ENCODE peak calls at places on chromosomes 2 and 18, in four cellular contexts. J is Kasumi-1; A is COR-L47; G is stimulated activated CD4-positive, alpha-beta T cell treated with anti-CD3 and anti-CD28 coated beads, Interleukin-1b, Interleukin-23, amount 100 ng/mL, for 48 hours. Z is an unnamed sample.

GRCh38 chr18:11002277-11002676 is 147.1 kb downstream of the PIEZO2 start:
- DNase-seq in J (no peak), A (no peak), G (no peak), Z (no peak)

GRCh38 chr18:22493940-22494339 is 76.2 kb upstream of the CTAGE1 start:
- DNase-seq in J (no peak), A (no peak), G (no peak), Z (no peak)

GRCh38 chr2:190746971-190747761 is 98.3 kb downstream of the NAB1 start:
- DNase-seq in J (peak; percentile 51), A (no peak), G (no peak), Z (no peak)

GRCh38 chr2:236965021-236965840 is 120.5 kb upstream of the COPS8 start:
- DNase-seq in A (no peak), G (no peak), J (no peak), Z (no peak)

GRCh38 chr2:10336283-10336682 is 33.6 kb downstream of the HPCAL1 start:
- DNase-seq in A (no peak), G (no peak), J (no peak), Z (no peak)

GRCh38 chr2:216536725-216537124 is 38.1 kb downstream of the RPL37A start:
- DNase-seq in G (no peak), J (no peak), A (peak; percentile 35), Z (no peak)

GRCh38 chr2:221153226-221153625 is 418.9 kb downstream of the EPHA4 start:
- DNase-seq in G (no peak), A (peak; percentile 32), J (no peak), Z (no peak)

GRCh38 chr2:74587664-74588277 is 33.3 kb downstream of the DOK1 start:
- DNase-seq in G (peak; percentile 53), J (peak; percentile 92), A (peak; percentile 38), Z (peak; percentile 73)

GRCh38 chr2:10775036-10775780 is 37.4 kb downstream of the PDIA6 start:
- DNase-seq in J (no peak), G (no peak), A (no peak), Z (no peak)

GRCh38 chr2:96839288-96839874 is 4.4 kb downstream of the ANKRD23 start:
- DNase-seq in G (peak; percentile 73), J (no peak), A (no peak), Z (peak; percentile 76)

GRCh38 chr2:189109921-189110397 is 69.6 kb downstream of the COL5A2 start:
- DNase-seq in A (no peak), J (no peak), G (no peak), Z (no peak)

GRCh38 chr2:101516349-101516748 is 41.4 kb upstream of the RFX8 start:
- DNase-seq in A (no peak), G (no peak), J (no peak), Z (no peak)

GRCh38 chr2:232479341-232480200 is 8.1 kb downstream of the ECEL1 start:
- DNase-seq in J (no peak), A (no peak), G (no peak), Z (no peak)

GRCh38 chr18:25990473-25990872 is 99.9 kb downstream of the SS18 start:
- DNase-seq in J (no peak), A (no peak), G (no peak), Z (no peak)

GRCh38 chr2:27809761-27810241 is 38.3 kb downstream of the MRPL33 start:
- DNase-seq in A (no peak), J (peak; percentile 75), G (no peak), Z (no peak)

GRCh38 chr18:55405655-55406373 is 182.2 kb downstream of the TCF4 start:
- DNase-seq in A (peak; percentile 98), J (no peak), G (no peak), Z (peak; percentile 77)

GRCh38 chr2:113305146-113305545 is 26.4 kb upstream of the PAX8 start:
- DNase-seq in A (no peak), G (no peak), J (no peak), Z (no peak)

GRCh38 chr18:25056456-25056855 is 295.5 kb downstream of the ZNF521 start:
- DNase-seq in G (no peak), A (no peak), J (no peak), Z (no peak)

GRCh38 chr2:223054193-223054781 is 2.3 kb downstream of the KCNE4 start:
- DNase-seq in G (no peak), A (no peak), J (no peak), Z (peak; percentile 65)

GRCh38 chr2:49289711-49290110 is 135.4 kb upstream of the FSHR start:
- DNase-seq in G (no peak), J (no peak), A (no peak), Z (no peak)

GRCh38 chr2:237223208-237223861 is 137.6 kb downstream of the COPS8 start:
- DNase-seq in A (no peak), J (no peak), G (no peak), Z (no peak)

GRCh38 chr2:240257940-240258580 is 117.6 kb upstream of the OTOS start:
- DNase-seq in G (no peak), A (no peak), J (no peak), Z (no peak)

GRCh38 chr2:70552501-70553333 is 909 bp downstream of the TGFA start:
- DNase-seq in G (no peak), J (peak; percentile 16), A (no peak), Z (peak; percentile 47)

GRCh38 chr2:100767224-100767653 is 52.7 kb upstream of the NPAS2 start:
- DNase-seq in G (no peak), A (no peak), J (no peak), Z (peak; percentile 12)

GRCh38 chr2:175574069-175574468 is 392.6 kb upstream of the ATP5MC3 start:
- DNase-seq in J (no peak), G (no peak), A (no peak), Z (no peak)

GRCh38 chr2:84052043-84052442 is 407.0 kb downstream of the SUCLG1 start:
- DNase-seq in G (no peak), J (no peak), A (no peak), Z (no peak)

Z was measured in ureter.